ENCODE peak calls at places on chromosomes 12 and 14, in eight cellular contexts. O is heart left ventricle; C is GM23338; G is CD8-positive, alpha-beta memory T cell; R is fibroblast of lung; K is gastrocnemius medialis; A is naive thymus-derived CD4-positive, alpha-beta T cell; V is adrenal gland. Y is an unnamed sample. For H3K4me1, the result is how much of the 10 kb centered on the place peaks cover.

GRCh38 chr12:89951694-89952060 is 243.0 kb upstream of the ATP2B1 start:
- DNase-seq in K (no peak), V (no peak), O (no peak), G (no peak), A (no peak), R (no peak), C (no peak), Y (no peak)

GRCh38 chr12:46391630-46392029 is 19.1 kb upstream of the SLC38A2 start:
- DNase-seq in C (no peak), V (no peak), O (no peak), R (peak), A (no peak), K (no peak), G (no peak), Y (no peak)

GRCh38 chr12:131061041-131061806 is 107.5 kb downstream of the ADGRD1 start:
- DNase-seq in O (no peak), G (no peak), R (no peak), A (no peak), C (no peak), K (no peak), V (no peak), Y (no peak)

GRCh38 chr12:58509116-58509885 is 411.0 kb downstream of the LRIG3 start:
- DNase-seq in C (no peak), O (no peak), A (no peak), K (no peak), V (no peak), G (no peak), R (peak), Y (no peak)

GRCh38 chr12:75560167-75560566 is 48.8 kb upstream of the KRR1 start:
- DNase-seq in K (no peak), G (no peak), A (no peak), O (no peak), V (no peak), C (peak), R (peak), Y (no peak)

GRCh38 chr12:47156167-47156736 is 76.5 kb upstream of the AMIGO2 start:
- DNase-seq in K (no peak), C (no peak), V (peak), R (peak), G (no peak), A (no peak), O (no peak), Y (no peak)

GRCh38 chr12:117580718-117581062 is 219.3 kb upstream of the NOS1 start:
- DNase-seq in R (no peak), A (no peak), K (peak), O (peak), V (peak), C (peak), G (no peak), Y (no peak)

GRCh38 chr14:23430733-23431105 is 4.7 kb downstream of the MYH7 start:
- DNase-seq in C (no peak), G (no peak), A (no peak), R (peak), K (peak), V (peak), O (no peak), Y (no peak)

GRCh38 chr12:131929530-131930456 is 717 bp downstream of the PUS1 start:
- DNase-seq in O (no peak), A (no peak), R (peak), G (peak), C (no peak), V (no peak), K (no peak), Y (no peak)

GRCh38 chr12:131833896-131834641 is 5.9 kb downstream of the MMP17 start:
- DNase-seq in K (no peak), V (no peak), R (peak), A (no peak), O (no peak), G (peak), C (peak), Y (no peak)

GRCh38 chr12:112997506-112997905 is 19.2 kb downstream of the OAS2 start:
- DNase-seq in K (no peak), C (peak), A (no peak), O (no peak), G (no peak), R (no peak), V (no peak), Y (no peak)

GRCh38 chr12:83015390-83016225 is 328.9 kb downstream of the TMTC2 start:
- DNase-seq in G (no peak), R (peak), A (no peak), C (no peak), K (peak), O (no peak), V (peak), Y (no peak)

GRCh38 chr14:100640481-100641273 is 53.5 kb upstream of the BEGAIN start:
- DNase-seq in R (peak), K (no peak), O (no peak), V (no peak), G (peak), C (no peak), A (peak), Y (no peak)

GRCh38 chr12:132886529-132887477 is 602 bp downstream of the CHFR start:
- DNase-seq in R (no peak), K (no peak), O (no peak), V (peak), G (no peak), C (peak), A (no peak), Y (no peak)

GRCh38 chr12:53955036-53955775 is 503 bp downstream of the HOXC12 start:
- DNase-seq in V (no peak), O (no peak), R (no peak), A (no peak), G (no peak), C (peak), K (no peak), Y (no peak)

GRCh38 chr12:94617101-94617500 is 33.3 kb downstream of the TMCC3 start:
- DNase-seq in O (no peak), C (no peak), G (no peak), K (no peak), R (no peak), V (no peak), A (no peak), Y (no peak)

GRCh38 chr14:99205086-99205688 is 66.8 kb downstream of the BCL11B start:
- DNase-seq in A (no peak), V (no peak), O (no peak), R (no peak), K (no peak), G (no peak), C (no peak), Y (no peak)

GRCh38 chr14:39988939-39989338 is 556.7 kb upstream of the FBXO33 start:
- DNase-seq in R (peak), O (no peak), A (no peak), K (no peak), G (no peak), V (no peak), C (peak), Y (no peak)

GRCh38 chr12:102407776-102408486 is 72.4 kb downstream of the IGF1 start:
- DNase-seq in K (peak), O (no peak), A (no peak), C (no peak), G (no peak), R (peak), V (no peak), Y (no peak)

GRCh38 chr12:53039851-53040250 is 10.0 kb upstream of the TNS2 start:
- DNase-seq in G (no peak), A (no peak), O (no peak), R (no peak), C (no peak), V (no peak), K (peak), Y (no peak)

GRCh38 chr14:104139460-104140212 is 1.2 kb downstream of the KIF26A start:
- DNase-seq in K (no peak), R (no peak), V (peak), O (peak), C (no peak), A (no peak), G (peak), Y (no peak)

GRCh38 chr12:613996-614726 is 49.1 kb downstream of the NINJ2 start:
- DNase-seq in R (peak), V (no peak), A (no peak), K (peak), C (peak), O (no peak), G (peak), Y (no peak)

GRCh38 chr14:74346341-74346740 is 1.9 kb upstream of the VRTN start:
- DNase-seq in C (peak), K (no peak), V (no peak), A (no peak), G (no peak), R (no peak), O (no peak), Y (no peak)

GRCh38 chr12:50185496-50185895 is 18.3 kb upstream of the CERS5 start:
- DNase-seq in K (no peak), V (no peak), O (no peak), G (no peak), C (no peak), A (no peak), R (peak), Y (no peak)

GRCh38 chr12:79274571-79275064 is 410.0 kb downstream of the SYT1 start:
- DNase-seq in A (no peak), R (peak), K (no peak), V (no peak), C (peak), G (no peak), O (no peak), Y (no peak)

GRCh38 chr12:88723219-88723618 is 142.9 kb upstream of the KITLG start:
- DNase-seq in K (no peak), A (no peak), C (no peak), V (no peak), O (no peak), G (no peak), R (peak), Y (no peak)

GRCh38 chr12:123546281-123546680 is 12.8 kb upstream of the RILPL1 start:
- DNase-seq in O (no peak), A (no peak), V (no peak), G (no peak), K (no peak), R (peak), C (no peak), Y (no peak)

GRCh38 chr12:58196971-58197370 is 255.6 kb downstream of the ATP23 start:
- DNase-seq in R (no peak), O (no peak), C (no peak), G (no peak), A (no peak), V (no peak), K (no peak), Y (no peak)

GRCh38 chr12:7118914-7119313 is 9.8 kb downstream of the RBP5 start:
- DNase-seq in V (no peak), R (no peak), G (no peak), C (no peak), O (no peak), K (no peak), A (no peak), Y (no peak)

GRCh38 chr14:67622675-67623074 is 3.0 kb downstream of the ARG2 start:
- DNase-seq in G (no peak), O (no peak), V (peak), R (peak), K (peak), C (peak), A (no peak), Y (no peak)

GRCh38 chr12:120539303-120539702 is 5.1 kb downstream of the RNF10 start:
- DNase-seq in V (peak), O (no peak), K (peak), G (no peak), A (no peak), R (peak), C (no peak), Y (no peak)

GRCh38 chr12:100455896-100456295 is 17.8 kb upstream of the NR1H4 start:
- DNase-seq in K (no peak), R (no peak), G (no peak), A (no peak), O (no peak), C (no peak), V (no peak), Y (no peak)

GRCh38 chr12:75784591-75784990 is 247.0 kb downstream of the PHLDA1 start:
- DNase-seq in O (no peak), C (no peak), K (peak), G (peak), A (no peak), R (no peak), V (peak), Y (no peak)

GRCh38 chr14:35331605-35332516 is 39.7 kb downstream of the PSMA6 start:
- DNase-seq in G (no peak), V (peak), K (no peak), A (no peak), O (no peak), C (peak), R (peak), Y (no peak)

GRCh38 chr12:130194154-130194553 is 31.9 kb downstream of the FZD10 start:
- DNase-seq in R (no peak), G (no peak), C (no peak), K (no peak), A (no peak), O (no peak), V (no peak), Y (no peak)

GRCh38 chr14:64293976-64294671 is at the start of gene ESR2:
- DNase-seq in C (peak), G (peak), A (peak), V (peak), O (peak), R (peak), K (peak), Y (no peak)

GRCh38 chr12:124371366-124371765 is 76.5 kb downstream of the RFLNA start:
- DNase-seq in G (no peak), O (no peak), R (no peak), A (no peak), K (no peak), C (no peak), V (no peak), Y (no peak)

GRCh38 chr14:98598576-98598975 is 673.4 kb downstream of the BCL11B start:
- DNase-seq in A (no peak), O (no peak), V (no peak), R (no peak), G (no peak), C (no peak), K (no peak), Y (no peak)

GRCh38 chr12:25054783-25055144 is 105.9 kb upstream of the BCAT1 start:
- DNase-seq in R (peak), G (peak), O (no peak), K (no peak), A (no peak), V (no peak), C (no peak), Y (no peak)

GRCh38 chr12:29616664-29617409 is 119.4 kb upstream of the OVCH1 start:
- DNase-seq in V (peak), A (no peak), G (no peak), R (peak), K (no peak), O (no peak), C (no peak), Y (no peak)

DNA sequence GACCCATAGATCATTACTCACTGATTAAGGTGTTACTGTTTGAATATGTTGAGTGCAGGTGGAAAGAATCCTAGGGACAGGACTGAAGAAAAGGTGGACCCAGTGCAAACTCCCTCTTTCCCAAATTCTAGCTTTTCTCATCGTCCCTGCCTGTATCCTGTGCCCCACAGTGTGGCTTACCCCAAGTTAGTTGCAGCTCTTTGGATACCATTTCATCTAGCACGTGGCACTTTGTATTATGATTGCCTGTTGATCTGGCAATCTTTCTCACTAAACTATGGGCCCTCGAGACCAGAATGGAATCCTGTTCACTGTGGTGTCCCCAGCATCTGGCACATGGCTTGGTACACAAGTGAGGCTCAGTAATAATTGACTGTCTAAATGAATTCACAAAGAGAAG is 66.5 kb downstream of the ELK3 start:
- DNase-seq in O (no peak), V (no peak), G (no peak), C (no peak), A (no peak), R (no peak), K (no peak), Y (no peak)
- H3K4me1 ChIP-seq in O (under half), V (under half), G (under half), C (under half), A (under half), R (under half), K (under half), Y (under half)

DNA sequence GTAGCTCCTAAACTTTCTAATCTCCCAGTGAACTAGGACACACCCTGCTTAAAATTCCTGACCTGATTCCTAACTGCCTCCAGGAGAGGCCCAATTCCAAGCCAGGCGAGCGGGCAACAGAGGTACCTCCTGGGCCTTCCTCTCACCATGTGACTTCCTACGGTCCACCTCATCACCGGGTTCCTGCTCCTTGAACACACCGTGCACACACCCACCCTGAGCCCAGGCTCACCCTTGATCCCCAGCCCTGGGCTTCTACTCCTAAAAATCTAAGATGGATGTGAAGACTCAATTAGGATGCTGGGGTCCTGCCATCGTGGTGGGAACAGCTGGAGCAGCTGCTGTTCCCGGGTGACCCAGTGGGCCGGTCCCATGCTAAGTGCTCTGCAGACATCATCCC is 68.6 kb downstream of the CHGA start:
- DNase-seq in A (no peak), O (peak), R (no peak), C (no peak), K (no peak), G (no peak), V (no peak), Y (no peak)
- H3K27ac ChIP-seq in A (no peak), O (no peak), R (no peak), C (no peak), K (no peak), G (no peak), V (no peak), Y (no peak)

DNA sequence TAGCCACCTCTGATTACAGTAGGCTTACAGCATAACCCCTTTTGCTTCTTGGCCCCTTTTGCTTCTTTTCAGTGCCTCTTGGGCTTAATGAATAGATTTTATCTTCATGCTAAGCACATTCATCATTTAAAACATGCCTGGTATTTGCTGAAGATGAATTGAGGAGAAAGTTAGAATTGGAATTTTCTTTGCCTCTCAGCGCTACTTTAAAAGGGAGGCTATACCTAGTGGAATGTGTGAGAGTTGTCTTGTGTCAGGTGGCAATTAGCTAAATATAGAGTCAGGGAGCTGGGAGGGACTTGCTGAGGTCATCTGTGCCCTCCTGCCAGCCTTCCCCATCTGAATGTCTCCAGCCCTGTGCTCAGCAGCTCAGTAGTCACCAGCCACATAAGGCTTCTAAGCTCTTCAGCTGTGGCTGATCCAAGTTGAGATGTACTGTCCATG is 132.2 kb downstream of the SAMD4A start:
- DNase-seq in V (peak), C (peak), G (no peak), A (no peak), K (peak), O (no peak), R (peak), Y (no peak)
- H3K4me1 ChIP-seq in V (under half), C (under half), G (under half), A (under half), K (half or more), O (under half), R (under half), Y (under half)

DNA sequence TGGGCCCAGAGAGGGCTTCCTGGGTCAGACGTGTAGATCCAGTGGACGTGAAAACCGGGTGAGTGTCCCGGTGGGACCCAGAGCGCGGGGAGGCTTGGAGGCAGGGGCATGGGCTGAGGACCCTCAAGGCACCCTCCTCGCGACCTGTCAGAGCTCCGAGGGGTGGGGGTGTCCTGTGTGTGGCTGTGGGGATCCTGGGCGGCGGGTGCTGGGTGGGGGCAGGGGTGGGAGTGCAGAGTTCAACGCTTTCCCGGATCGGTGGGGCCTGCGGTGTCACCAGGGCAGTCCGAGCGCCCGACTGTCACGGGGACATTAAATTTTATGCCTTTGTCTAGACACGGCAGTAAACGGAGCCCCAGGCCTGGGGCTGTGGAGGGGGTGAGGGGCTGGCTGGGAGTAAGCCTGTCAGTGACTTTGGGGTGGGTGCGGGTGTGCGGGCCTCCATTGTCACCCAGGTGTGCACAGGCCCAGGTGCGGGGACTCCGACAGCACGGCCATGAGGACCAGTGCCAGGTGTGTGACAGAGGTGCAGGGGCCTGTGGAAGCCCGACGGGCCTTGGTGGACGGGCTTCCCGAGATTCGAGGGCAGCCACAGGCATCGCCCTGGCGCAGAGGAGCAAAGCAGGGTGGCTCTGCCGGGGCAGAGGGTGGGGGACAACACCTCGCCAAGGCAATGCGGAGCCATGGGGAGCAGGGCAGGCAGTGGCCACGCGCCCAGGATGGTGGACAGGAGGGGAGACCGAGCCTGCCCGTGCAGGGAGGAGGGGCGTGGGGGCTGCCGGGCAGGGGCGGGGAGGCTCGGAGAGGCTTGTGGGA is 1.2 kb downstream of the TMEM121 start:
- DNase-seq in G (no peak), R (no peak), C (no peak), V (no peak), A (no peak), O (no peak), K (no peak), Y (no peak)
- H3K27ac ChIP-seq in G (no peak), R (no peak), C (no peak), V (peak), A (no peak), O (peak), K (no peak), Y (peak)

GRCh38 chr12:108837680-108838079 is 19.7 kb downstream of the SSH1 start:
- DNase-seq in C (no peak), O (no peak), K (no peak), A (no peak), R (peak), V (no peak), G (no peak), Y (no peak)
- H3K4me1 ChIP-seq in C (under half), O (half or more), K (half or more), A (under half), R (half or more), V (under half), G (under half), Y (half or more)

GRCh38 chr12:63085120-63085519 is 65.9 kb downstream of the AVPR1A start:
- DNase-seq in R (no peak), K (no peak), V (no peak), G (no peak), O (no peak), C (peak), A (no peak), Y (no peak)
- H3K27ac ChIP-seq in R (no peak), K (no peak), V (no peak), G (no peak), O (no peak), C (peak), A (no peak), Y (no peak)

DNA sequence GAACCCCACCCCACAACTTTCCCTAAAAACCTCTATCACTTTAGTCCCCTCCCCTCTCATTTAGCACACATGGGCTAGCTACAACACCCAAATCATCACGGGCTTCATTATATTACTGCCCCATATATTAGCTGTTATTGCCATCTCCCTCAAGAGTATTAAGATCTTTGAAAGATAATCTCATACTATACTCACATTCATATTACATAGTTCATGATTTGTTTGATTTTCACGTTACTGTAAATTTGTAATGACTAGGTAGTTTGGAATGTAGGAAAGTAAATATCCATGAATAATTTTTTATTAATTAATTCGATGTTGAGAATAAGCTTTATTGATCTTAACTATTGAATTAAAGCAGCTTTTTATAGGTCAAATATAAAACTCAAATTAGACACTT is 7.9 kb downstream of the DICER1 start:
- DNase-seq in A (no peak), C (no peak), V (no peak), O (no peak), R (no peak), G (no peak), K (no peak), Y (no peak)
- H3K4me1 ChIP-seq in A (under half), C (under half), V (under half), O (under half), R (under half), G (under half), K (half or more), Y (under half)